ENCODE peak calls at places on chromosomes 16 and 17, in six cellular contexts. D is gastrocnemius medialis; I is nephron progenitor cell; B is omental fat pad; Q is CD8-positive, alpha-beta T cell; Z is lower lobe of right lung. J is an unnamed sample.
A peak's percentile ranks its signal among the peaks of the same experiment; 100 is the strongest.

GRCh38 chr17:7438050-7438614 is 1.2 kb upstream of the FGF11 start:
- DNase-seq in D (peak; percentile 59), I (peak; percentile 86), B (no peak), Q (peak; percentile 57), Z (peak; percentile 86), J (peak; percentile 83)

GRCh38 chr17:64074704-64075484 is 54.5 kb upstream of the ICAM2 start:
- DNase-seq in D (no peak), I (no peak), B (no peak), Q (no peak), Z (no peak), J (no peak)

GRCh38 chr17:79992657-79993389 is 42.8 kb downstream of the TBC1D16 start:
- DNase-seq in D (no peak), I (no peak), B (no peak), Q (no peak), Z (no peak), J (no peak)

GRCh38 chr16:49489686-49490320 is 116.2 kb downstream of the C16orf78 start:
- DNase-seq in D (no peak), I (no peak), B (no peak), Q (no peak), Z (peak; percentile 19), J (no peak)

GRCh38 chr17:76716146-76716833 is 5.5 kb upstream of the MXRA7 start:
- DNase-seq in D (peak; percentile 78), I (no peak), B (peak; percentile 44), Q (peak; percentile 72), Z (peak; percentile 73), J (no peak)

GRCh38 chr17:17041571-17042380 is 481 bp upstream of the MPRIP start:
- DNase-seq in D (peak; percentile 99), I (peak; percentile 99), B (peak; percentile 94), Q (peak; percentile 98), Z (peak; percentile 100), J (peak; percentile 99)

GRCh38 chr17:41948747-41949460 is 17.7 kb upstream of the CNP start:
- DNase-seq in D (no peak), I (no peak), B (no peak), Q (no peak), Z (no peak), J (no peak)

GRCh38 chr17:48160177-48160967 is 52.8 kb downstream of the SNX11 start:
- DNase-seq in D (no peak), I (no peak), B (no peak), Q (no peak), Z (no peak), J (no peak)

GRCh38 chr16:69119536-69119935 is 12.9 kb downstream of the CHTF8 start:
- DNase-seq in D (no peak), I (no peak), B (no peak), Q (no peak), Z (no peak), J (no peak)

GRCh38 chr17:80263253-80264047 is 2.8 kb downstream of the RNF213 start:
- DNase-seq in D (peak; percentile 86), I (no peak), B (peak; percentile 70), Q (peak; percentile 90), Z (peak; percentile 90), J (no peak)

GRCh38 chr17:32492648-32493289 is 6.0 kb downstream of the CDK5R1 start:
- DNase-seq in D (no peak), I (no peak), B (no peak), Q (no peak), Z (no peak), J (no peak)

GRCh38 chr17:19004601-19005441 is at the start of gene FAM83G:
- DNase-seq in D (peak; percentile 77), I (peak; percentile 58), B (peak; percentile 87), Q (peak; percentile 90), Z (peak; percentile 87), J (peak; percentile 50)

GRCh38 chr16:58510776-58511628 is 4.3 kb upstream of the SETD6 start:
- DNase-seq in D (no peak), I (no peak), B (no peak), Q (peak; percentile 9), Z (peak; percentile 41), J (no peak)

GRCh38 chr17:81511800-81512559 is 619 bp downstream of the ACTG1 start:
- DNase-seq in D (no peak), I (no peak), B (no peak), Q (peak; percentile 41), Z (no peak), J (no peak)

GRCh38 chr16:79754081-79754872 is 153.7 kb upstream of the MAF start:
- DNase-seq in D (no peak), I (no peak), B (no peak), Q (no peak), Z (no peak), J (no peak)

GRCh38 chr17:7130626-7131467 is 16.2 kb upstream of the ASGR2 start:
- DNase-seq in D (peak; percentile 17), I (no peak), B (no peak), Q (no peak), Z (no peak), J (no peak)

GRCh38 chr16:22235839-22236745 is 30.0 kb downstream of the EEF2K start:
- DNase-seq in D (peak; percentile 50), I (no peak), B (no peak), Q (no peak), Z (no peak), J (no peak)

GRCh38 chr17:2602597-2603017 is 9.2 kb downstream of the PAFAH1B1 start:
- DNase-seq in D (no peak), I (no peak), B (no peak), Q (no peak), Z (no peak), J (no peak)

GRCh38 chr16:84672276-84673202 is 24.2 kb downstream of the KLHL36 start:
- DNase-seq in D (peak; percentile 63), I (peak; percentile 83), B (peak; percentile 65), Q (peak; percentile 83), Z (peak; percentile 88), J (peak; percentile 81)

GRCh38 chr16:15701975-15702970 is 52.2 kb downstream of the NDE1 start:
- DNase-seq in D (no peak), I (no peak), B (no peak), Q (no peak), Z (no peak), J (no peak)

GRCh38 chr16:23768581-23768980 is 13.8 kb downstream of the CHP2 start:
- DNase-seq in D (no peak), I (no peak), B (no peak), Q (no peak), Z (no peak), J (no peak)

GRCh38 chr17:34797724-34798123 is 163.5 kb downstream of the CCT6B start:
- DNase-seq in D (no peak), I (peak; percentile 89), B (no peak), Q (peak; percentile 21), Z (no peak), J (peak; percentile 83)

GRCh38 chr17:68291836-68292688 is 767 bp downstream of the ARSG start:
- DNase-seq in D (peak; percentile 71), I (peak; percentile 75), B (peak; percentile 38), Q (peak; percentile 95), Z (peak; percentile 95), J (peak; percentile 66)

GRCh38 chr16:70448075-70448474 is 6.3 kb upstream of the FCSK start:
- DNase-seq in D (no peak), I (no peak), B (no peak), Q (no peak), Z (no peak), J (no peak)

GRCh38 chr17:81552244-81553017 is at the start of gene FAAP100:
- DNase-seq in D (peak; percentile 71), I (peak; percentile 84), B (no peak), Q (peak; percentile 78), Z (peak; percentile 88), J (peak; percentile 76)

DNA sequence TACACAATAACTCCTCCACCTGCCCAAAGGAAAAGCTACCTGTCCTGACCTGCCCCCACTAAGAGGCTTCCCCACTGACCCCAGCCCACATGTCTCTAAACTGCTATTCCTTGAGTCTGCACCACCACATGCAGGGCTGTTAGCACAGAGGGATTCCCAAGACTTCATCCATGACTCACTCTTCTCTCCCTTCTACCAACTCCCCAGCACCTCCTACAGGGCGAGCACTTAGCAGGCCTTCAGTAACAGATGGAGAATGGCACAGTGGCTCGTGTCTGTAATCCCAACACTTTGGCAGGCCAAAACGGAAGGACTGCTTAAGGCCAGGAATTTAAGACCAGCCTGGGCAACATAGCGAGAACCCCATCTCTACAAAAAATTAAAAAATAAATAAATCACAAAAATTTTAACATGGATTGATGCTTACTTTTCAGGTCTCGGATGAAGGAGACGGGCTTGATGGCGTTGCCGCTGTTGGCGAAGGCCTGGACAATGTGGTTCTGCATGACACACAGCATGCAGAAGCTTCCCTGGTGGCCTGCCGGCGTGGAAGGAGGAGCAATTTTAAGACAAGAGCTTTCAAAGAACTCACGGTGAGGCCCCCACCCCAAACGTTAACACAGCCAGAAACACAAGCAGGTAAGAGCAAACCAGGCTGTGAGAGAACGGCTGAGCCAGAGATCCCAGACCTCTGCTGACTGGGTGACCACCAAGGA is 12.0 kb downstream of the USP36 start:
- DNase-seq in D (no peak), I (no peak), B (no peak), Q (no peak), Z (no peak), J (no peak)
- TF ChIP-seq CTCF in D (no peak), I (no peak), B (no peak), Q (no peak), Z (no peak), J (no peak)

GRCh38 chr17:33686171-33686570 is 393.1 kb upstream of the ASIC2 start:
- DNase-seq in D (no peak), I (peak; percentile 30), B (no peak), Q (no peak), Z (no peak), J (no peak)
- TF ChIP-seq CTCF in D (no peak), I (peak; percentile 40), B (no peak), Q (no peak), Z (peak; percentile 22), J (peak; percentile 46)

GRCh38 chr16:55647798-55648197 is 8.0 kb upstream of the SLC6A2 start:
- DNase-seq in D (no peak), I (no peak), B (no peak), Q (no peak), Z (no peak), J (no peak)
- TF ChIP-seq CTCF in D (no peak), I (no peak), B (no peak), Q (no peak), Z (no peak), J (no peak)

GRCh38 chr17:29612404-29613370 is 10.0 kb downstream of the CORO6 start:
- DNase-seq in D (no peak), I (no peak), B (no peak), Q (no peak), Z (no peak), J (no peak)

GRCh38 chr17:29614345-29615047 is 8.2 kb downstream of the CORO6 start:
- DNase-seq in D (no peak), I (no peak), B (no peak), Q (no peak), Z (no peak), J (no peak)

GRCh38 chr17:29613856-29614255 is 8.9 kb downstream of the CORO6 start:
- DNase-seq in D (peak; percentile 55), I (no peak), B (no peak), Q (no peak), Z (no peak), J (no peak)

GRCh38 chr17:29612094-29612403 is 10.7 kb downstream of the CORO6 start:
- DNase-seq in D (no peak), I (no peak), B (no peak), Q (no peak), Z (no peak), J (no peak)

DNA sequence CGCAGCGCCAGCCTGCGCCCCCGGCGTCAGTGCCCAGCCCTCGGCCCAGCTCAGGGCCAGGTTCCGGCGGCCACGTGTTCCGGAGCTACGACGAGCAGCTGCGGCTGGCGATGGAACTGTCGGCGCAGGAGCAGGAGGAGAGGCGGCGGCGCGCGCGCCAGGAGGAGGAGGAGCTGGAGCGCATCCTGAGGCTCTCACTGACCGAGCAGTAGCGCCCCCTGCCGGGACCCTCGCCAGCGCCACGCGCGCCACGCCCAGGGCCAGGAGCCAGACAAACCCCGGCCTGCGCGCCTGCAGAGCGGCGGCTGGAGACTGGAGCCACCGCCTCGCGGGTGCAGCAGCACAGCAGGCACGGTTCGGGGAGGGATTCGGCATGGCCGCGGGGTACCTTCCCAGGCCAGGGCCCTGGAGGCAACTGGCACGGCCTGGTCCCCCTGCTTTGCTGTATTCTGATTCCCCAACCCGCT is 9.3 kb downstream of the CORO6 start:
- DNase-seq in D (peak; percentile 95), I (peak; percentile 99), B (peak; percentile 97), Q (peak; percentile 92), Z (peak; percentile 95), J (peak; percentile 97)
- TF ChIP-seq CTCF in D (peak; percentile 83), I (peak; percentile 89), B (peak; percentile 75), Q (peak; percentile 90), Z (peak; percentile 93), J (peak; percentile 89)